ENCODE peak calls at places on chromosomes 5 and 9, in ten cellular contexts. One of them, this sample, is unnamed.

GRCh38 chr9:127919253-127919815 is 2.5 kb upstream of the ST6GALNAC4 start:
- DNase-seq in stomach: peak
- DNase-seq in WTC11: no peak
- DNase-seq in pancreas: peak
- DNase-seq in AG10803: peak
- DNase-seq in kidney: peak
- DNase-seq in heart right ventricle: peak
- DNase-seq in IMR-90: peak
- DNase-seq in psoas muscle: peak
- DNase-seq in cardiac fibroblast: peak
- DNase-seq in this sample: no peak

GRCh38 chr9:121984726-121985402 is 108.2 kb downstream of the TTLL11 start:
- DNase-seq in cardiac fibroblast: peak
- DNase-seq in IMR-90: peak
- DNase-seq in heart right ventricle: no peak
- DNase-seq in pancreas: no peak
- DNase-seq in kidney: no peak
- DNase-seq in stomach: no peak
- DNase-seq in psoas muscle: peak
- DNase-seq in AG10803: peak
- DNase-seq in WTC11: no peak
- DNase-seq in this sample: no peak

GRCh38 chr5:1161832-1162229 is 39.6 kb upstream of the SLC6A19 start:
- DNase-seq in psoas muscle: peak
- DNase-seq in stomach: peak
- DNase-seq in kidney: no peak
- DNase-seq in pancreas: peak
- DNase-seq in AG10803: no peak
- DNase-seq in IMR-90: no peak
- DNase-seq in heart right ventricle: peak
- DNase-seq in WTC11: no peak
- DNase-seq in cardiac fibroblast: peak
- DNase-seq in this sample: no peak

GRCh38 chr5:159891371-159891770 is 24.9 kb upstream of the ADRA1B start:
- DNase-seq in psoas muscle: no peak
- DNase-seq in heart right ventricle: no peak
- DNase-seq in kidney: no peak
- DNase-seq in AG10803: no peak
- DNase-seq in stomach: no peak
- DNase-seq in pancreas: no peak
- DNase-seq in IMR-90: no peak
- DNase-seq in cardiac fibroblast: no peak
- DNase-seq in WTC11: peak
- DNase-seq in this sample: no peak

GRCh38 chr9:12640021-12640587 is 53.1 kb upstream of the TYRP1 start:
- DNase-seq in stomach: no peak
- DNase-seq in kidney: no peak
- DNase-seq in WTC11: no peak
- DNase-seq in heart right ventricle: no peak
- DNase-seq in AG10803: peak
- DNase-seq in cardiac fibroblast: peak
- DNase-seq in IMR-90: peak
- DNase-seq in psoas muscle: no peak
- DNase-seq in pancreas: peak
- DNase-seq in this sample: no peak

GRCh38 chr5:80744149-80744548 is 89.4 kb upstream of the DHFR start:
- DNase-seq in stomach: no peak
- DNase-seq in IMR-90: no peak
- DNase-seq in pancreas: no peak
- DNase-seq in heart right ventricle: no peak
- DNase-seq in cardiac fibroblast: no peak
- DNase-seq in psoas muscle: no peak
- DNase-seq in WTC11: no peak
- DNase-seq in kidney: no peak
- DNase-seq in AG10803: no peak
- DNase-seq in this sample: no peak

GRCh38 chr5:40652441-40653220 is 27.1 kb upstream of the PTGER4 start:
- DNase-seq in heart right ventricle: no peak
- DNase-seq in cardiac fibroblast: no peak
- DNase-seq in AG10803: no peak
- DNase-seq in WTC11: no peak
- DNase-seq in stomach: no peak
- DNase-seq in kidney: no peak
- DNase-seq in psoas muscle: no peak
- DNase-seq in pancreas: no peak
- DNase-seq in IMR-90: no peak
- DNase-seq in this sample: no peak

GRCh38 chr5:115815693-115816225 is 700 bp downstream of the CDO1 start:
- DNase-seq in pancreas: peak
- DNase-seq in WTC11: peak
- DNase-seq in stomach: no peak
- DNase-seq in psoas muscle: peak
- DNase-seq in cardiac fibroblast: no peak
- DNase-seq in kidney: no peak
- DNase-seq in IMR-90: no peak
- DNase-seq in heart right ventricle: peak
- DNase-seq in AG10803: no peak
- DNase-seq in this sample: peak

GRCh38 chr9:22241024-22241423 is 205.6 kb upstream of the DMRTA1 start:
- DNase-seq in psoas muscle: no peak
- DNase-seq in WTC11: no peak
- DNase-seq in kidney: no peak
- DNase-seq in heart right ventricle: no peak
- DNase-seq in pancreas: no peak
- DNase-seq in stomach: no peak
- DNase-seq in cardiac fibroblast: no peak
- DNase-seq in IMR-90: no peak
- DNase-seq in AG10803: no peak
- DNase-seq in this sample: no peak

GRCh38 chr5:7805379-7805778 is 45.6 kb downstream of the CFAP90 start:
- DNase-seq in kidney: no peak
- DNase-seq in heart right ventricle: no peak
- DNase-seq in AG10803: no peak
- DNase-seq in IMR-90: peak
- DNase-seq in psoas muscle: no peak
- DNase-seq in WTC11: no peak
- DNase-seq in cardiac fibroblast: no peak
- DNase-seq in stomach: no peak
- DNase-seq in pancreas: no peak
- DNase-seq in this sample: peak

GRCh38 chr5:150490754-150491153 is 17.2 kb upstream of the NDST1 start:
- DNase-seq in heart right ventricle: no peak
- DNase-seq in stomach: no peak
- DNase-seq in cardiac fibroblast: no peak
- DNase-seq in AG10803: no peak
- DNase-seq in WTC11: no peak
- DNase-seq in pancreas: no peak
- DNase-seq in kidney: no peak
- DNase-seq in IMR-90: peak
- DNase-seq in psoas muscle: no peak
- DNase-seq in this sample: no peak

GRCh38 chr9:72207278-72207677 is 58.0 kb downstream of the GDA start:
- DNase-seq in stomach: no peak
- DNase-seq in psoas muscle: no peak
- DNase-seq in kidney: no peak
- DNase-seq in IMR-90: no peak
- DNase-seq in AG10803: no peak
- DNase-seq in WTC11: no peak
- DNase-seq in pancreas: no peak
- DNase-seq in heart right ventricle: no peak
- DNase-seq in cardiac fibroblast: no peak
- DNase-seq in this sample: no peak

DNA sequence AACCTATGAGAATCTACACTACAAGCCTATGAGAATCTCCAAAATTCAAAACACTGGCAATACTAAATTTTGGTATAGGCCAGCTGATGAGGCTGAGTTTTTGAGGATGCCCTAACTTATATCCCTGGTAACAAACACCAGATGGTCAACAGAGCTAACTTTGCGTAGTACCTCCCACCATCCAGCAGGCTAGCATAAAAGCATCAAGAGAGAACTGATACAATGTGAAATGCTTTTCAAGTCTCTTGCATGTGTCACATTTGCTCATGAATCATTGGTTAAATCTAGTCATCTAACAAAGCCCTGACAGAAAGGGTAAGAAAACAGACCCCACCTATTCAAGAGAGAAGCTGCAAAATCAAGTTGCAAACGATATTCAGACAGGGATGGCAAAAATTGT is 1609.7 kb upstream of the CDH9 start:
- DNase-seq in WTC11: peak
- DNase-seq in pancreas: no peak
- DNase-seq in IMR-90: no peak
- DNase-seq in stomach: no peak
- DNase-seq in cardiac fibroblast: no peak
- DNase-seq in heart right ventricle: no peak
- DNase-seq in kidney: no peak
- DNase-seq in AG10803: no peak
- DNase-seq in psoas muscle: no peak
- DNase-seq in this sample: no peak
- TF ChIP-seq CTCF in WTC11: no peak
- TF ChIP-seq CTCF in pancreas: no peak
- TF ChIP-seq CTCF in IMR-90: no peak
- TF ChIP-seq CTCF in stomach: no peak
- TF ChIP-seq CTCF in cardiac fibroblast: no peak
- TF ChIP-seq CTCF in heart right ventricle: no peak
- TF ChIP-seq CTCF in kidney: no peak
- TF ChIP-seq CTCF in AG10803: no peak
- TF ChIP-seq CTCF in psoas muscle: no peak
- TF ChIP-seq CTCF in this sample: peak

DNA sequence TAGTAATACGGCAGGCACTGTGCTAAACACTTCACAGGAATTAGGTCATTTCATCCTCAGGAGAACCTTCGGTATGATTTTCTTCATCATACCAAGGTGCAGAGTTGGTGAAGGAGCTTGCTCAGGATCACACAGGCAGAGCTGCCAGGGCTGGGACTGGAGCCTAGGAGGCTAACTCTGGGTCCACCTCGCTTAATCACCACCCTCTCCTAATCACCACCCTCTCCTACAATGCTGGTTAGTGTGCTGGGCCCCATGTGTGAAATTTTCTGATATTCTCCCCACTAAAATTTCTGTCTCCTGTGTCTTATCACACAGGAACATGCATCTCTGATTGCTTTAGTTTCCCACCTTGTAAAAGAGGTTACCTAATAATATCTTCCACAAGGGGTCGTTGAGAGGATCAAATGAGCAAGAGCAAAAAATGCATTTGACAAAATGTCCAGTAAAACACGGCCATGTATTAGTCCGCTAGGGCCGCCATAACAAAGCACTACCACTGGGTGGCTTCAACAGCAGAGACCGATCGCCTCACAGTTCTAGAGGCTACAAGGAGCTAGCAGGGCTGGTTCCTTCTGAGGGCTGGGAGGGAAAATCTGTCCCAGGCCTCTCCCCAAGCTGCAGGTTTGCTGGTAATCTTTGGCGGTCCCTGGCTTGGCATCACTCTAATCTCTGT is 128.2 kb upstream of the NFIB start:
- DNase-seq in heart right ventricle: no peak
- DNase-seq in IMR-90: peak
- DNase-seq in WTC11: peak
- DNase-seq in kidney: no peak
- DNase-seq in psoas muscle: no peak
- DNase-seq in stomach: no peak
- DNase-seq in pancreas: no peak
- DNase-seq in AG10803: peak
- DNase-seq in cardiac fibroblast: peak
- DNase-seq in this sample: peak
- TF ChIP-seq CTCF in heart right ventricle: no peak
- TF ChIP-seq CTCF in IMR-90: peak
- TF ChIP-seq CTCF in WTC11: peak
- TF ChIP-seq CTCF in kidney: peak
- TF ChIP-seq CTCF in psoas muscle: no peak
- TF ChIP-seq CTCF in stomach: no peak
- TF ChIP-seq CTCF in pancreas: no peak
- TF ChIP-seq CTCF in AG10803: peak
- TF ChIP-seq CTCF in cardiac fibroblast: peak
- TF ChIP-seq CTCF in this sample: peak

DNA sequence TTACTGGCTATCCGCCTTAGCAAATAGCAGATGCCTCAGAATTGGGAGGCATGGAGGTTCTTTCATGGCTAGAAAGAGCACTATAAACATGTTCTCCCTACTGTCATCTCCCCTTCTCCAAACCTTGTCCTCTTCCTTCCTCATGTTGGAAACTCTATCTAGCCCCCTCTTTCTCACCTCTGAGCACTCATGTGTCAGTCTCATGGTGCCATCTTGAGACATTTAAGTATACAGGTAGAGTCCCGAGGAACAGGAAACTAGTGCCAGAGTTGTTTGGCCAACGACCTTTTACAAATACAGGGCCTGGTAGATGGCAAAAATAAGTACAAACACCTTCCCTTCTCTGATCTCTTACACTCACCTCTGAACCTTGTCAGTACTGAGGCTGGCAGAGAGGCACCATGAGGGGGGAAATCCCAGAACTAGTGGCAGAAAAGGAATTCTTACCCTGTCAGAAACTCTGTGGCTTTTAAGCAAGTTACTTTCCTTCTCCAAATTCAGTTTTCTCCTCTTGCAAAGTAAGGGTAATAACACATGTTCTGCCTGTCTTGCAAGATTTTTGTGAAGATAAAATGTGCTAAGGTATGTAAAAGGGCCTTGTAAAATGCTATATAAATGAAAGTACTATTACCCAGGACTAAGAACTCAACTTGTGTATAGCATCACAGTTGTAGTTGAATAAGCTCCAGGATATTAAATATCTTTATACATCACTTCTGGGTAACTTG is 94.1 kb upstream of the SNX2 start:
- DNase-seq in cardiac fibroblast: no peak
- DNase-seq in pancreas: no peak
- DNase-seq in psoas muscle: no peak
- DNase-seq in WTC11: no peak
- DNase-seq in kidney: no peak
- DNase-seq in IMR-90: no peak
- DNase-seq in stomach: no peak
- DNase-seq in heart right ventricle: no peak
- DNase-seq in AG10803: no peak
- DNase-seq in this sample: no peak
- TF ChIP-seq CTCF in cardiac fibroblast: no peak
- TF ChIP-seq CTCF in pancreas: no peak
- TF ChIP-seq CTCF in psoas muscle: no peak
- TF ChIP-seq CTCF in WTC11: no peak
- TF ChIP-seq CTCF in kidney: no peak
- TF ChIP-seq CTCF in IMR-90: no peak
- TF ChIP-seq CTCF in stomach: no peak
- TF ChIP-seq CTCF in heart right ventricle: no peak
- TF ChIP-seq CTCF in AG10803: no peak
- TF ChIP-seq CTCF in this sample: no peak

DNA sequence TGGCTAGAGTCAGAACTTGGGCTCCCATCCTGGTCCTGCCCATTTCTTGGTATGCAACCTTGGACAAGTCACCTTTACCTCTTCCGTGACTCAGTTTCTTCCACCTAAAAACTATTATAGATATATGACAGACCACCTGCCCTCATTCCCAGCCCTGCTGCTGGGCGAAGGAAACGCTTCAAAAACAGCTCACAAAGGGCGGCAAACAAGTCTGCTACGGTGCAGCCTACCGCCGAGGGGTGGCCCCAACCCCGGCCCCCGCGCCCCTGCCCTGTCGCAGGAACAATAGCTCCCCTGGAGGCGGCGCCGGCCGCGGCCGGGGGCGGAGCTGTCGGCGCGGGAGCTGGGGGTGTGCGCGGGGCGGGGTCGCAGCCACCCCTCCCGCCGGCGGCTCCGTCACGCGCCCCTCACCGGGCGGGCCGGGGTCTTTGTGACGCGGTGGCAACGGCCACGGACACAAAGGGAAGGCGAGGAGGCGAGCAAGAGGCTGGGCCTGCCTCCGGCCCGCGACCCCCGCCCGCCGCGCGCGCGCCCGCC is at the start of gene TMEFF1:
- DNase-seq in AG10803: peak
- DNase-seq in cardiac fibroblast: peak
- DNase-seq in kidney: peak
- DNase-seq in heart right ventricle: peak
- DNase-seq in WTC11: peak
- DNase-seq in IMR-90: peak
- DNase-seq in pancreas: peak
- DNase-seq in psoas muscle: peak
- DNase-seq in stomach: peak
- DNase-seq in this sample: peak
- TF ChIP-seq CTCF in AG10803: no peak
- TF ChIP-seq CTCF in cardiac fibroblast: no peak
- TF ChIP-seq CTCF in kidney: no peak
- TF ChIP-seq CTCF in heart right ventricle: no peak
- TF ChIP-seq CTCF in WTC11: no peak
- TF ChIP-seq CTCF in IMR-90: peak
- TF ChIP-seq CTCF in pancreas: no peak
- TF ChIP-seq CTCF in psoas muscle: no peak
- TF ChIP-seq CTCF in stomach: peak
- TF ChIP-seq CTCF in this sample: no peak

This sample was measured in endothelial cell.